ENCODE peak calls at places on chromosomes 12 and 14, in nine cellular contexts. Z is NCI-H1105; S is GM23338; M is mesenteric fat pad; W is stimulated activated CD4-positive, alpha-beta T cell treated with anti-CD3 and anti-CD28 coated beads, Interleukin-1b, Interleukin-23, amount 100 ng/mL, for 24 hours; V is renal cortical epithelial cell; C is activated T-helper 1 cell treated with Interleukin-2 at 50 U/mL for 16 hours; Q is stomach; E is NCI-H460. O is an unnamed sample.

GRCh38 chr12:108640802-108641445 is 7.2 kb upstream of the SELPLG start:
- DNase-seq in Q (peak), V (no peak), W (no peak), M (no peak), S (no peak), C (no peak), E (no peak), Z (no peak), O (no peak)

GRCh38 chr12:30930238-30931010 is 3.9 kb downstream of the TSPAN11 start:
- DNase-seq in W (no peak), E (no peak), M (no peak), Q (no peak), Z (no peak), C (no peak), V (no peak), S (no peak), O (no peak)

GRCh38 chr12:116276433-116277216 is 868 bp downstream of the MED13L start:
- DNase-seq in E (peak), V (no peak), M (peak), W (peak), Q (peak), Z (peak), C (peak), S (peak), O (peak)

GRCh38 chr12:90301095-90301494 is 592.5 kb upstream of the ATP2B1 start:
- DNase-seq in V (no peak), Q (no peak), E (no peak), M (no peak), Z (no peak), C (no peak), S (no peak), W (no peak), O (no peak)

GRCh38 chr14:50397461-50398196 is 948 bp upstream of the CDKL1 start:
- DNase-seq in Z (no peak), V (no peak), E (peak), C (no peak), Q (no peak), S (peak), W (no peak), M (no peak), O (no peak)

GRCh38 chr14:61520546-61520945 is 174.8 kb upstream of the HIF1A start:
- DNase-seq in Q (no peak), V (no peak), C (no peak), M (no peak), Z (no peak), E (no peak), W (no peak), S (no peak), O (no peak)

GRCh38 chr14:76574416-76574815 is 186.9 kb upstream of the VASH1 start:
- DNase-seq in S (no peak), Z (no peak), Q (no peak), V (no peak), M (no peak), W (no peak), C (no peak), E (no peak), O (no peak)

GRCh38 chr12:19970116-19970515 is 398.2 kb upstream of the PDE3A start:
- DNase-seq in S (no peak), V (peak), Q (no peak), C (no peak), M (no peak), E (peak), W (no peak), Z (no peak), O (no peak)

GRCh38 chr12:6241495-6241894 is 41.3 kb downstream of the CD9 start:
- DNase-seq in W (no peak), V (no peak), Z (peak), M (no peak), Q (peak), C (no peak), E (no peak), S (no peak), O (no peak)

GRCh38 chr12:120481022-120481767 is 11.6 kb upstream of the SRSF9 start:
- DNase-seq in Z (no peak), C (no peak), E (no peak), M (no peak), S (no peak), Q (no peak), V (peak), W (no peak), O (no peak)

GRCh38 chr12:39441963-39442894 is 691 bp downstream of the KIF21A start:
- DNase-seq in V (peak), Q (peak), M (no peak), E (no peak), S (peak), W (peak), Z (peak), C (peak), O (no peak)

GRCh38 chr12:107509421-107509820 is 176.2 kb upstream of the PWP1 start:
- DNase-seq in V (no peak), S (no peak), M (no peak), E (no peak), Z (no peak), W (no peak), C (no peak), Q (no peak), O (no peak)

GRCh38 chr12:92674500-92674899 is 28.3 kb upstream of the PLEKHG7 start:
- DNase-seq in Z (no peak), Q (no peak), W (no peak), E (no peak), V (no peak), C (no peak), M (no peak), S (no peak), O (no peak)

GRCh38 chr12:119208626-119209061 is 29.9 kb downstream of the HSPB8 start:
- DNase-seq in E (peak), M (no peak), Z (no peak), V (peak), C (no peak), W (no peak), S (peak), Q (peak), O (no peak)

GRCh38 chr12:99984271-99985128 is at the start of gene ANKS1B:
- DNase-seq in C (no peak), W (no peak), Z (peak), M (no peak), Q (peak), S (peak), V (no peak), E (peak), O (peak)

GRCh38 chr12:4037747-4038312 is 164.6 kb upstream of the PARP11 start:
- DNase-seq in V (peak), S (peak), W (no peak), E (peak), M (no peak), Q (peak), C (no peak), Z (peak), O (no peak)

GRCh38 chr14:32509632-32510187 is 180.6 kb downstream of the AKAP6 start:
- DNase-seq in Q (peak), M (no peak), Z (no peak), V (peak), S (no peak), E (peak), W (no peak), C (no peak), O (no peak)

GRCh38 chr14:90819734-90820393 is 3.6 kb upstream of the TTC7B start:
- DNase-seq in C (no peak), M (no peak), W (no peak), E (no peak), V (no peak), S (no peak), Q (peak), Z (no peak), O (no peak)

GRCh38 chr14:24274101-24274543 is 2.7 kb upstream of the RABGGTA start:
- DNase-seq in W (no peak), S (peak), E (no peak), M (no peak), C (peak), V (peak), Q (peak), Z (no peak), O (no peak)

GRCh38 chr12:6925239-6925542 is 2.6 kb upstream of the ATN1 start:
- DNase-seq in Q (no peak), Z (no peak), C (no peak), S (no peak), M (no peak), V (no peak), W (no peak), E (no peak), O (peak)

GRCh38 chr12:76318773-76319594 is 29.2 kb downstream of the BBS10 start:
- DNase-seq in W (no peak), M (no peak), S (no peak), V (peak), Z (no peak), E (no peak), C (no peak), Q (no peak), O (no peak)

GRCh38 chr14:91173867-91174266 is 60.0 kb downstream of the DGLUCY start:
- DNase-seq in E (no peak), Q (no peak), C (no peak), W (no peak), M (no peak), S (no peak), Z (no peak), V (no peak), O (no peak)

GRCh38 chr12:8226355-8226754 is 1.1 kb downstream of the FAM90A1 start:
- DNase-seq in Q (no peak), W (no peak), Z (no peak), M (no peak), S (no peak), V (no peak), E (no peak), C (no peak), O (peak)

GRCh38 chr12:16300706-16301105 is 23.2 kb upstream of the SLC15A5 start:
- DNase-seq in C (no peak), S (no peak), M (no peak), V (no peak), Z (no peak), E (no peak), W (no peak), Q (no peak), O (no peak)

GRCh38 chr12:84730561-84731162 is 181.9 kb downstream of the SLC6A15 start:
- DNase-seq in S (peak), C (no peak), E (no peak), V (no peak), M (no peak), Z (no peak), W (no peak), Q (no peak), O (peak)

GRCh38 chr12:128852885-128853284 is 393 bp upstream of the GLT1D1 start:
- DNase-seq in V (no peak), S (no peak), W (no peak), Z (no peak), C (no peak), M (peak), Q (no peak), E (no peak), O (no peak)

GRCh38 chr14:101547107-101547738 is 14.1 kb upstream of the DIO3 start:
- DNase-seq in E (no peak), V (no peak), M (no peak), S (no peak), Z (no peak), W (no peak), C (no peak), Q (no peak), O (no peak)